ENCODE peak calls at places on chromosomes 6 and 20, in four cellular contexts. P, N, T and X are unnamed samples.

GRCh38 chr6:132096996-132097395 is 145.8 kb upstream of the CCN2 start:
- DNase-seq in N (peak), P (no peak), T (no peak), X (no peak)

GRCh38 chr6:163950159-163950558 is 535.6 kb downstream of the QKI start:
- DNase-seq in N (no peak), T (no peak), P (no peak), X (no peak)

GRCh38 chr6:428047-428608 is 36.6 kb downstream of the IRF4 start:
- DNase-seq in P (no peak), T (no peak), N (no peak), X (no peak)

GRCh38 chr6:44041461-44042260 is 85.6 kb downstream of the MRPL14 start:
- DNase-seq in T (no peak), N (peak), P (no peak), X (peak)

GRCh38 chr6:108619431-108620197 is 58.9 kb downstream of the FOXO3 start:
- DNase-seq in T (no peak), N (peak), P (no peak), X (no peak)

GRCh38 chr20:32183947-32184635 is 23.5 kb downstream of the PLAGL2 start:
- DNase-seq in N (no peak), P (no peak), T (peak), X (no peak)

GRCh38 chr6:13395272-13396237 is 67.2 kb upstream of the TBC1D7 start:
- DNase-seq in P (no peak), N (peak), T (no peak), X (peak)

GRCh38 chr20:50585678-50586077 is 75.5 kb downstream of the PTPN1 start:
- DNase-seq in P (no peak), T (no peak), N (no peak), X (no peak)

GRCh38 chr6:53956068-53956711 is 155.1 kb upstream of the MLIP start:
- DNase-seq in T (no peak), P (peak), N (peak), X (peak)

GRCh38 chr6:90369024-90369519 is 72.4 kb upstream of the BACH2 start:
- DNase-seq in T (no peak), P (no peak), N (peak), X (peak)

GRCh38 chr6:227812-228338 is 64.4 kb upstream of the DUSP22 start:
- DNase-seq in P (no peak), N (no peak), T (peak), X (no peak)